ENCODE peak calls at places on chromosome 21, in ten cellular contexts. H is AG04450, F is mammary epithelial cell, P is neural progenitor cell, J is kidney, M is WERI-Rb-1, G is spleen, T is ascending aorta, O is lower lobe of right lung, K is left ventricle myocardium inferior. E is an unnamed sample.

GRCh38 chr21:42440187-42440792 is 36.6 kb downstream of the UBASH3A start:
- DNase-seq in M (no peak), H (no peak), O (no peak), F (no peak), K (no peak), G (peak), P (no peak), J (peak), T (no peak), E (no peak)

GRCh38 chr21:26148834-26149354 is 21.7 kb downstream of the APP start:
- DNase-seq in T (no peak), H (no peak), K (no peak), J (no peak), O (no peak), G (no peak), F (peak), M (no peak), P (peak), E (no peak)

GRCh38 chr21:38561205-38561604 is 62.9 kb upstream of the ERG start:
- DNase-seq in G (no peak), H (no peak), F (no peak), P (no peak), J (no peak), T (no peak), O (no peak), K (no peak), M (no peak), E (no peak)

GRCh38 chr21:16343776-16344175 is 614.0 kb downstream of the USP25 start:
- DNase-seq in O (no peak), G (no peak), M (no peak), P (no peak), T (no peak), F (no peak), H (no peak), J (no peak), K (no peak), E (no peak)

GRCh38 chr21:31656199-31657095 is 3.0 kb upstream of the SOD1 start:
- DNase-seq in H (no peak), F (peak), T (no peak), K (no peak), M (no peak), G (no peak), O (no peak), P (no peak), J (no peak), E (no peak)

GRCh38 chr21:38171723-38172344 is 85.0 kb upstream of the KCNJ15 start:
- DNase-seq in M (no peak), T (no peak), P (peak), H (peak), J (no peak), F (no peak), O (no peak), K (no peak), G (no peak), E (no peak)

GRCh38 chr21:29680273-29680672 is 259.5 kb downstream of the GRIK1 start:
- DNase-seq in K (no peak), O (no peak), T (no peak), M (no peak), H (no peak), P (no peak), F (no peak), J (no peak), G (no peak), E (no peak)

GRCh38 chr21:26637346-26637745 is 64.3 kb upstream of the CYYR1 start:
- DNase-seq in M (no peak), T (no peak), G (no peak), P (no peak), K (no peak), F (no peak), O (no peak), J (no peak), H (no peak), E (no peak)

GRCh38 chr21:41442496-41443186 is 16.6 kb downstream of the MX1 start:
- DNase-seq in O (no peak), G (no peak), P (no peak), T (no peak), K (no peak), F (no peak), H (no peak), M (no peak), J (no peak), E (no peak)

GRCh38 chr21:31557956-31558838 is 101.3 kb upstream of the SOD1 start:
- DNase-seq in G (peak), P (peak), M (peak), O (no peak), T (no peak), J (no peak), H (no peak), F (peak), K (no peak), E (no peak)

GRCh38 chr21:41961753-41962152 is 7.9 kb upstream of the C2CD2 start:
- DNase-seq in J (no peak), M (no peak), P (no peak), H (no peak), K (no peak), T (no peak), F (no peak), O (no peak), G (no peak), E (no peak)

GRCh38 chr21:15669247-15669646 is 60.5 kb upstream of the USP25 start:
- DNase-seq in G (no peak), F (no peak), K (no peak), P (no peak), O (no peak), T (no peak), M (no peak), H (no peak), J (no peak), E (no peak)

GRCh38 chr21:27572681-27573080 is 605.8 kb upstream of the ADAMTS5 start:
- DNase-seq in P (no peak), G (no peak), M (no peak), F (peak), T (no peak), K (no peak), O (no peak), H (peak), J (no peak), E (peak)

GRCh38 chr21:42221581-42222345 is 2.8 kb downstream of the ABCG1 start:
- DNase-seq in H (peak), K (no peak), O (no peak), G (no peak), M (no peak), F (peak), P (no peak), T (no peak), J (no peak), E (no peak)

GRCh38 chr21:29238052-29238966 is 60.4 kb upstream of the BACH1 start:
- DNase-seq in P (no peak), J (no peak), K (no peak), G (no peak), T (no peak), M (no peak), H (no peak), F (no peak), O (no peak), E (no peak)

GRCh38 chr21:42012763-42013329 is 2.7 kb upstream of the ZBTB21 start:
- DNase-seq in G (no peak), M (no peak), H (no peak), J (no peak), O (no peak), F (no peak), T (peak), K (no peak), P (no peak), E (no peak)

GRCh38 chr21:17542371-17542992 is 29.6 kb downstream of the CXADR start:
- DNase-seq in G (no peak), F (no peak), H (no peak), J (no peak), P (no peak), O (no peak), K (no peak), M (no peak), T (no peak), E (no peak)

GRCh38 chr21:36725793-36726386 is 27.0 kb downstream of the SIM2 start:
- DNase-seq in F (no peak), O (no peak), K (no peak), G (peak), M (no peak), J (peak), H (no peak), P (no peak), T (no peak), E (no peak)

GRCh38 chr21:29818520-29818919 is 121.3 kb downstream of the GRIK1 start:
- DNase-seq in F (no peak), H (no peak), M (no peak), O (no peak), K (no peak), G (no peak), P (no peak), J (no peak), T (no peak), E (no peak)

GRCh38 chr21:22020221-22020620 is 1022.0 kb downstream of the NCAM2 start:
- DNase-seq in K (no peak), T (no peak), J (no peak), P (peak), H (no peak), M (peak), F (no peak), G (no peak), O (no peak), E (no peak)

GRCh38 chr21:15397258-15397657 is 332.5 kb upstream of the NRIP1 start:
- DNase-seq in O (no peak), H (no peak), F (no peak), T (no peak), P (no peak), J (no peak), M (no peak), K (no peak), G (no peak), E (no peak)

GRCh38 chr21:23951251-23951650 is 1656.0 kb downstream of the MRPL39 start:
- DNase-seq in J (no peak), O (no peak), F (no peak), H (peak), T (no peak), K (no peak), G (no peak), M (no peak), P (no peak), E (no peak)

GRCh38 chr21:32233055-32233546 is 45.7 kb downstream of the MIS18A start:
- DNase-seq in T (no peak), P (peak), F (no peak), H (no peak), J (no peak), K (no peak), O (no peak), M (no peak), G (no peak), E (no peak)

GRCh38 chr21:42202321-42202720 is 16.6 kb upstream of the ABCG1 start:
- DNase-seq in T (no peak), O (no peak), K (no peak), J (no peak), P (no peak), H (no peak), G (no peak), F (no peak), M (no peak), E (no peak)

GRCh38 chr21:28601708-28602107 is 391.0 kb downstream of the LTN1 start:
- DNase-seq in P (no peak), J (no peak), H (peak), K (no peak), M (no peak), F (peak), O (no peak), G (no peak), T (no peak), E (no peak)

GRCh38 chr21:31732891-31733520 is 1.1 kb upstream of the SCAF4 start:
- DNase-seq in O (no peak), H (no peak), G (no peak), F (no peak), K (no peak), J (no peak), M (peak), T (no peak), P (peak), E (no peak)

GRCh38 chr21:14259669-14260458 is 43.9 kb downstream of the RBM11 start:
- DNase-seq in O (no peak), F (peak), P (peak), M (no peak), K (no peak), G (no peak), T (no peak), H (no peak), J (no peak), E (no peak)

GRCh38 chr21:36847189-36847588 is 119.3 kb downstream of the HLCS start:
- DNase-seq in M (no peak), G (no peak), K (no peak), O (no peak), T (no peak), F (peak), P (no peak), J (no peak), H (peak), E (peak)

GRCh38 chr21:28419110-28419509 is 573.6 kb downstream of the LTN1 start:
- DNase-seq in M (no peak), G (no peak), J (no peak), P (no peak), O (no peak), K (no peak), T (no peak), H (peak), F (no peak), E (no peak)

GRCh38 chr21:33394260-33394659 is 9.0 kb upstream of the IFNGR2 start:
- DNase-seq in O (peak), P (no peak), F (no peak), K (no peak), H (no peak), G (no peak), M (no peak), J (no peak), T (peak), E (no peak)

GRCh38 chr21:33392586-33392985 is 10.6 kb upstream of the IFNGR2 start:
- DNase-seq in O (no peak), T (no peak), P (no peak), G (no peak), F (no peak), M (no peak), J (peak), H (no peak), K (no peak), E (no peak)

GRCh38 chr21:33393348-33393747 is 9.9 kb upstream of the IFNGR2 start:
- DNase-seq in T (no peak), O (no peak), H (no peak), P (no peak), G (no peak), K (no peak), F (no peak), J (peak), M (no peak), E (no peak)

GRCh38 chr21:33388188-33388587 is 15.0 kb upstream of the IFNGR2 start:
- DNase-seq in G (no peak), J (peak), H (no peak), P (no peak), O (no peak), M (no peak), K (no peak), F (no peak), T (no peak), E (no peak)

DNA sequence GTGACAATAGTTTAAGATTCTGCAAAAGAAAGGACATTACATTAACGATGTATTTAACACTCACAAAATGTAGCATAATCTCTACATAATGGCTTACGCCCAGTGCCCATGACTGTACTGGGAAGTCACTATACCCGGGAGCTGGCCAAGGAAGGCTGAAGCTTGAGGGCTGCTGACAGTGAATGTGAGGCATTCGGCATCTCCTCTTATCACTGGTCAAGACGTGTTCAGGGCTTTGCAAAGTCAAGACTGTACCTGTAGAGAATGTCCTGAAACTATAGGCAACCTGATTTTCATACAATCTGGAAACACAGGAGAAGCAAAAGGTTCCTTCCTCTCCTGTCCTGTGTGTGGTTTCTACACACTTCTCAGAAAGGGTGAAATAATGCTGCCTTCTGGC is 12.7 kb upstream of the IFNGR2 start:
- DNase-seq in O (no peak), H (no peak), T (no peak), F (peak), P (no peak), K (no peak), G (no peak), M (no peak), J (no peak), E (peak)
- H3K27ac ChIP-seq in O (no peak), H (no peak), T (no peak), F (peak), P (no peak), K (no peak), G (peak), M (no peak), J (no peak), E (peak)

GRCh38 chr21:43829161-43829560 is 35.9 kb upstream of the AGPAT3 start:
- DNase-seq in G (peak), K (no peak), F (no peak), P (no peak), T (no peak), J (no peak), O (no peak), M (no peak), H (no peak), E (no peak)
- H3K27ac ChIP-seq in G (no peak), K (no peak), F (no peak), P (no peak), T (no peak), J (no peak), O (no peak), M (no peak), H (no peak), E (no peak)

GRCh38 chr21:7952648-7953047 is 2568.7 kb upstream of the TPTE start:
- DNase-seq in K (no peak), P (no peak), G (no peak), M (no peak), J (no peak), F (no peak), O (no peak), T (no peak), H (no peak), E (no peak)

GRCh38 chr21:7953058-7953457 is 2568.3 kb upstream of the TPTE start:
- DNase-seq in G (no peak), J (no peak), O (no peak), M (no peak), T (no peak), K (no peak), P (no peak), H (no peak), F (no peak), E (no peak)

GRCh38 chr21:7951854-7952519 is 2569.4 kb upstream of the TPTE start:
- DNase-seq in F (no peak), P (no peak), K (no peak), T (no peak), J (no peak), O (no peak), H (no peak), M (no peak), G (no peak), E (no peak)

DNA sequence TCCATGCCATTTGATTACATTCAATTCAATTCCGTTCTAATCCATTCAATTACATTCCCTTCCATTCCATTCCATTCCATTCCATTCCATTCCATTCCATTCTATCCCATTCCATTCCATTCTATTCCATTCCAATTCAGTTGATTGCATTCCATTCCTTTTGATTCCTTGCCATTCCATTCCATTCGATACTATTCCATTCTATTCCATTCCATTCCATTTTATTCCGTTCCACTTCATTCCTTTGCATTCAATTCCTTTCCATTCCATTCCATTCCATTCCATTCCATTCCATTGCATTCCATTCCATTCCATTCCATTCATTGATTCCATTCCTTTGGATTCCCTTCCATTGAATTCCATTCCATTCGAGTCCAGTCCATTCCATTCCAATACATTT is 2574.0 kb upstream of the TPTE start:
- DNase-seq in G (no peak), P (no peak), F (no peak), O (no peak), H (no peak), M (no peak), T (no peak), K (no peak), J (no peak), E (no peak)
- H3K27ac ChIP-seq in G (no peak), P (no peak), F (no peak), O (no peak), H (no peak), M (no peak), T (no peak), K (no peak), J (no peak), E (no peak)

GRCh38 chr21:19224090-19224489 is 820.5 kb upstream of the TMPRSS15 start:
- DNase-seq in F (no peak), J (peak), M (no peak), O (no peak), H (no peak), P (no peak), K (no peak), T (no peak), G (no peak), E (no peak)

DNA sequence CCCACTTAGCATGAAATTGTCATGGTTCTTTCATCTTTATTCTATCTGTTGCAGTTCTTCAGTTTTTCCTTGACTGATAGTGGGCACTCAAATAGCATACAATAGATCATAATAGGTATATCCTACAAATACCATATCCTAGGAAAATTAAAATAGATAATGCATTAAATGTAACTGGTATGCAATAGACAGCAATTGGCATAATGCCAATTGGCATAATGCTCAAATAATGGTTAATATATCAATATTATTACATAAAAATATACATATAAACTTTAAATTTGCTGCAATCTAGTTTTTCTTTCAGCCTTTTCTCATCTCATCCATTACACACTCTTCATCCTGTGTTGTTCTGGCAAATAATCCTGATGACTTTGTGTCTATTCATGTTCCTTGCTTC is 814.6 kb upstream of the TMPRSS15 start:
- DNase-seq in F (no peak), T (no peak), G (no peak), J (no peak), H (no peak), P (no peak), K (no peak), M (no peak), O (no peak), E (no peak)
- H3K27ac ChIP-seq in F (no peak), T (no peak), G (no peak), J (no peak), H (no peak), P (no peak), K (no peak), M (no peak), O (no peak), E (no peak)

DNA sequence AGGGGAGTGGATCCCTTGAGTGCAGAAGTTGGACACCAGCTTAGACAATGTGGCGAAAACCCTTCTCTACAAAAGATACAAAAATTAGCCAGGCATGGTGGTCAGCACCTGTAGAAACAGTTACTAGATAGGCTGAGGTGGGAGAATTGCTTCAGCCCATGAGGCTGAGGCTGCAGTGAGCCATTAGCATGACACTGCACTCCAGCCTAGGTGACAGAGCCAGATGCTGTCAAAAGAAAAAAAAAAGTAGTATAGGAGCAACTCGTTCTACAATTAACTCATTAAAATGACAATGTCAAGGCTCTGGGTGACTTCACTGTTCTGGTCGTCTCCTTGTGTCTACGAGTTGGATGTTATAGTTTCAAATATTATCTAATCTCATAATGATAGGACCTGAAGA is 370.6 kb upstream of the NCAM2 start:
- DNase-seq in O (no peak), M (no peak), G (no peak), J (no peak), H (no peak), K (no peak), F (no peak), P (no peak), T (no peak), E (no peak)
- H3K27ac ChIP-seq in O (no peak), M (no peak), G (no peak), J (no peak), H (no peak), K (no peak), F (no peak), P (no peak), T (no peak), E (no peak)

DNA sequence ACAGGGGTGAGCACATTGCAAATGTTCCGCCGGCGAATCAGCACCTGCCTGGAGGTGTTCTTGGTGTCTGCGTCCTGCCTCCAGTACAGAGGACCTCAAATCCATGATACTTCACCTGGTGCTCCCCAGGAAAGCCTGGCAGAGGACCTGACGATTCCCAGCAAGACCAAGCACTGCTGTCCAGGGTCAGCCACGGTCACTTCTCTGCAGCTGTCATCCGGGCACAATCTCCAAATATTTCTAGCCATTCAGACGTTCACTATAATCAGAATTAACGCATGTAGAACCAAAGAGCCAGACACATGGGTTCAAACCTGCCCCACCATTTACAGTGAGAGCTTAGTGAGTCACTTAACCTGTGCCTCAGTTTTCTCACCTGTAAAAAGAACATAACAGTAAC is 74.5 kb downstream of the CLIC6 start:
- DNase-seq in K (no peak), O (no peak), J (no peak), P (no peak), F (no peak), G (no peak), M (no peak), T (no peak), H (no peak), E (no peak)
- H3K27ac ChIP-seq in K (no peak), O (no peak), J (no peak), P (no peak), F (peak), G (no peak), M (no peak), T (no peak), H (no peak), E (peak)

GRCh38 chr21:45329261-45330074 is 41.8 kb upstream of the POFUT2 start:
- DNase-seq in O (peak), P (no peak), M (no peak), H (no peak), J (peak), T (no peak), F (no peak), K (peak), G (peak), E (no peak)
- H3K27ac ChIP-seq in O (peak), P (no peak), M (no peak), H (peak), J (peak), T (no peak), F (no peak), K (no peak), G (no peak), E (no peak)